ENCODE peak calls at places on chromosomes 6 and 20, in ten cellular contexts. One of them, this sample, is unnamed.

GRCh38 chr20:49557449-49557848 is 10.5 kb downstream of the PTGIS start:
- DNase-seq in suprapubic skin: no peak
- DNase-seq in astrocyte of the spinal cord: no peak
- DNase-seq in cardiac fibroblast: no peak
- DNase-seq in body of pancreas: no peak
- DNase-seq in SK-N-SH: no peak
- DNase-seq in neural progenitor cell: no peak
- DNase-seq in colonic mucosa: no peak
- DNase-seq in GM23338: no peak
- DNase-seq in breast epithelium: no peak
- DNase-seq in this sample: no peak

GRCh38 chr6:73516712-73517489 is 3.9 kb downstream of the EEF1A1 start:
- DNase-seq in suprapubic skin: no peak
- DNase-seq in astrocyte of the spinal cord: peak; percentile 16
- DNase-seq in cardiac fibroblast: peak; percentile 39
- DNase-seq in body of pancreas: no peak
- DNase-seq in SK-N-SH: no peak
- DNase-seq in neural progenitor cell: no peak
- DNase-seq in colonic mucosa: no peak
- DNase-seq in GM23338: no peak
- DNase-seq in breast epithelium: no peak
- DNase-seq in this sample: no peak

GRCh38 chr6:110609101-110609500 is 132.7 kb upstream of the SLC22A16 start:
- DNase-seq in suprapubic skin: no peak
- DNase-seq in astrocyte of the spinal cord: no peak
- DNase-seq in cardiac fibroblast: no peak
- DNase-seq in body of pancreas: no peak
- DNase-seq in SK-N-SH: no peak
- DNase-seq in neural progenitor cell: no peak
- DNase-seq in colonic mucosa: no peak
- DNase-seq in GM23338: no peak
- DNase-seq in breast epithelium: no peak
- DNase-seq in this sample: no peak

GRCh38 chr6:33607126-33607783 is 13.9 kb upstream of the ITPR3 start:
- DNase-seq in suprapubic skin: peak; percentile 59
- DNase-seq in astrocyte of the spinal cord: no peak
- DNase-seq in cardiac fibroblast: no peak
- DNase-seq in body of pancreas: no peak
- DNase-seq in SK-N-SH: peak; percentile 70
- DNase-seq in neural progenitor cell: peak; percentile 59
- DNase-seq in colonic mucosa: no peak
- DNase-seq in GM23338: no peak
- DNase-seq in breast epithelium: no peak
- DNase-seq in this sample: no peak

GRCh38 chr6:146876271-146877151 is 277.7 kb downstream of the ADGB start:
- DNase-seq in suprapubic skin: no peak
- DNase-seq in astrocyte of the spinal cord: no peak
- DNase-seq in cardiac fibroblast: no peak
- DNase-seq in body of pancreas: no peak
- DNase-seq in SK-N-SH: no peak
- DNase-seq in neural progenitor cell: no peak
- DNase-seq in colonic mucosa: no peak
- DNase-seq in GM23338: no peak
- DNase-seq in breast epithelium: no peak
- DNase-seq in this sample: no peak

GRCh38 chr6:54846857-54847721 is 518 bp downstream of the FAM83B start:
- DNase-seq in suprapubic skin: no peak
- DNase-seq in astrocyte of the spinal cord: no peak
- DNase-seq in cardiac fibroblast: no peak
- DNase-seq in body of pancreas: peak; percentile 49
- DNase-seq in SK-N-SH: no peak
- DNase-seq in neural progenitor cell: peak; percentile 59
- DNase-seq in colonic mucosa: peak; percentile 60
- DNase-seq in GM23338: peak; percentile 63
- DNase-seq in breast epithelium: no peak
- DNase-seq in this sample: peak; percentile 22

GRCh38 chr6:144265390-144265789 is 19.7 kb upstream of the UTRN start:
- DNase-seq in suprapubic skin: no peak
- DNase-seq in astrocyte of the spinal cord: peak; percentile 76
- DNase-seq in cardiac fibroblast: peak; percentile 92
- DNase-seq in body of pancreas: peak; percentile 15
- DNase-seq in SK-N-SH: no peak
- DNase-seq in neural progenitor cell: peak; percentile 86
- DNase-seq in colonic mucosa: no peak
- DNase-seq in GM23338: peak; percentile 96
- DNase-seq in breast epithelium: no peak
- DNase-seq in this sample: no peak

GRCh38 chr6:70847685-70848084 is 109.2 kb downstream of the B3GAT2 start:
- DNase-seq in suprapubic skin: no peak
- DNase-seq in astrocyte of the spinal cord: no peak
- DNase-seq in cardiac fibroblast: no peak
- DNase-seq in body of pancreas: no peak
- DNase-seq in SK-N-SH: no peak
- DNase-seq in neural progenitor cell: no peak
- DNase-seq in colonic mucosa: no peak
- DNase-seq in GM23338: no peak
- DNase-seq in breast epithelium: no peak
- DNase-seq in this sample: no peak

GRCh38 chr6:1616556-1617463 is 7.1 kb downstream of the FOXC1 start:
- DNase-seq in suprapubic skin: no peak
- DNase-seq in astrocyte of the spinal cord: no peak
- DNase-seq in cardiac fibroblast: no peak
- DNase-seq in body of pancreas: no peak
- DNase-seq in SK-N-SH: no peak
- DNase-seq in neural progenitor cell: peak; percentile 26
- DNase-seq in colonic mucosa: no peak
- DNase-seq in GM23338: peak; percentile 35
- DNase-seq in breast epithelium: no peak
- DNase-seq in this sample: no peak

GRCh38 chr6:1614767-1615650 is 5.3 kb downstream of the FOXC1 start:
- DNase-seq in suprapubic skin: no peak
- DNase-seq in astrocyte of the spinal cord: no peak
- DNase-seq in cardiac fibroblast: no peak
- DNase-seq in body of pancreas: no peak
- DNase-seq in SK-N-SH: peak; percentile 72
- DNase-seq in neural progenitor cell: peak; percentile 84
- DNase-seq in colonic mucosa: no peak
- DNase-seq in GM23338: peak; percentile 71
- DNase-seq in breast epithelium: no peak
- DNase-seq in this sample: no peak

GRCh38 chr6:1617466-1618304 is 8.0 kb downstream of the FOXC1 start:
- DNase-seq in suprapubic skin: no peak
- DNase-seq in astrocyte of the spinal cord: no peak
- DNase-seq in cardiac fibroblast: no peak
- DNase-seq in body of pancreas: no peak
- DNase-seq in SK-N-SH: no peak
- DNase-seq in neural progenitor cell: peak; percentile 42
- DNase-seq in colonic mucosa: no peak
- DNase-seq in GM23338: peak; percentile 66
- DNase-seq in breast epithelium: no peak
- DNase-seq in this sample: no peak

GRCh38 chr6:1614448-1614766 is 4.7 kb downstream of the FOXC1 start:
- DNase-seq in suprapubic skin: no peak
- DNase-seq in astrocyte of the spinal cord: no peak
- DNase-seq in cardiac fibroblast: no peak
- DNase-seq in body of pancreas: no peak
- DNase-seq in SK-N-SH: no peak
- DNase-seq in neural progenitor cell: peak; percentile 55
- DNase-seq in colonic mucosa: no peak
- DNase-seq in GM23338: peak; percentile 51
- DNase-seq in breast epithelium: no peak
- DNase-seq in this sample: no peak

DNA sequence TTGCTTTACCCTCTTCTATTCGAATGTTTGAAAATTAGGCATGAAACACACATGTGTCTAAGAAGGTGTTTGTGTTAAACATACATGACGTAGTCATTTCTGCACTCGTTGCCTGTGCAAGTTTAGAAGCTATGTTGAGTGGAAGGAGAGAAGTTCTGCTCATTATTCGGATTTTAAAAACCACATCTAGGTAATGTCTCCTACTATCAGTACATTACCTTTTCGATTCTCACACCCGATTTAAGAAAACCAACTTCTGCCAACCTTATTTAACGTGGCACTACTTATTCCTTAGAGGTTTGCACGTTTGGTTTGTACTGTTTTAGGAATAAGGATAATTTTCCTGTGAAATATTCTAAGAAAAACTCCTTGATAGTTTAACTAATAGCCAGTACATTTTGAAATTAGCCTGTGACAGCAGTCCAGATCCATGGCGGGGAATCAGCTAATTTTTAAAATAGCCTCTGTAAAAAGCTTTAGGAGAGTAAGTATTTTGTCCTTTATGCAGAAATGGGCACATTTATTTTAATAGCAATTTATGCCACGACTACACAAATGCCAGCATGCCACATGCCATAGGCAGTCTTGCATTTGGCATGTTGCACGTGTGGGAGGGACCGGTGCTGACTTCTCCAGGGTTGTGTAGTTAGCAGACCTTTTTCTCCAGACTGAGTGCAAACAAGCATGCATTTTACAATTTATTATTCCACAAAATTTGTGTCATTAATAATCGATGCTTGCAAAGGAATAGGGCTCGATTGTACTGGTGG is 6.1 kb downstream of the FOXC1 start:
- DNase-seq in suprapubic skin: no peak
- DNase-seq in astrocyte of the spinal cord: no peak
- DNase-seq in cardiac fibroblast: no peak
- DNase-seq in body of pancreas: no peak
- DNase-seq in SK-N-SH: no peak
- DNase-seq in neural progenitor cell: no peak
- DNase-seq in colonic mucosa: no peak
- DNase-seq in GM23338: no peak
- DNase-seq in breast epithelium: no peak
- DNase-seq in this sample: no peak
- H3K4me3 ChIP-seq in suprapubic skin: peak overlapping the region; percentile 71
- H3K4me3 ChIP-seq in astrocyte of the spinal cord: peak overlapping the region; percentile 62
- H3K4me3 ChIP-seq in cardiac fibroblast: no peak overlapping the region
- H3K4me3 ChIP-seq in body of pancreas: no peak overlapping the region
- H3K4me3 ChIP-seq in SK-N-SH: no peak overlapping the region
- H3K4me3 ChIP-seq in neural progenitor cell: peak overlapping the region; percentile 32
- H3K4me3 ChIP-seq in colonic mucosa: no peak overlapping the region
- H3K4me3 ChIP-seq in GM23338: peak overlapping the region; percentile 39
- H3K4me3 ChIP-seq in breast epithelium: no peak overlapping the region
- H3K4me3 ChIP-seq in this sample: no peak overlapping the region

GRCh38 chr20:8021541-8022269 is 2.1 kb upstream of the TMX4 start:
- DNase-seq in suprapubic skin: no peak
- DNase-seq in astrocyte of the spinal cord: no peak
- DNase-seq in cardiac fibroblast: peak; percentile 46
- DNase-seq in body of pancreas: no peak
- DNase-seq in SK-N-SH: no peak
- DNase-seq in neural progenitor cell: no peak
- DNase-seq in colonic mucosa: no peak
- DNase-seq in GM23338: no peak
- DNase-seq in breast epithelium: no peak
- DNase-seq in this sample: no peak

GRCh38 chr20:8019178-8019997 is at the start of gene TMX4:
- DNase-seq in suprapubic skin: peak; percentile 99
- DNase-seq in astrocyte of the spinal cord: peak; percentile 95
- DNase-seq in cardiac fibroblast: peak; percentile 97
- DNase-seq in body of pancreas: peak; percentile 99
- DNase-seq in SK-N-SH: peak; percentile 96
- DNase-seq in neural progenitor cell: peak; percentile 98
- DNase-seq in colonic mucosa: peak; percentile 99
- DNase-seq in GM23338: peak; percentile 96
- DNase-seq in breast epithelium: peak; percentile 96
- DNase-seq in this sample: peak; percentile 98

GRCh38 chr20:8019998-8020247 is 362 bp upstream of the TMX4 start:
- DNase-seq in suprapubic skin: no peak
- DNase-seq in astrocyte of the spinal cord: no peak
- DNase-seq in cardiac fibroblast: no peak
- DNase-seq in body of pancreas: no peak
- DNase-seq in SK-N-SH: no peak
- DNase-seq in neural progenitor cell: no peak
- DNase-seq in colonic mucosa: no peak
- DNase-seq in GM23338: no peak
- DNase-seq in breast epithelium: no peak
- DNase-seq in this sample: no peak

GRCh38 chr20:8020314-8021079 is 936 bp upstream of the TMX4 start:
- DNase-seq in suprapubic skin: no peak
- DNase-seq in astrocyte of the spinal cord: peak; percentile 20
- DNase-seq in cardiac fibroblast: no peak
- DNase-seq in body of pancreas: no peak
- DNase-seq in SK-N-SH: no peak
- DNase-seq in neural progenitor cell: no peak
- DNase-seq in colonic mucosa: no peak
- DNase-seq in GM23338: no peak
- DNase-seq in breast epithelium: no peak
- DNase-seq in this sample: no peak

GRCh38 chr20:8018928-8019177 is 708 bp downstream of the TMX4 start:
- DNase-seq in suprapubic skin: no peak
- DNase-seq in astrocyte of the spinal cord: peak; percentile 50
- DNase-seq in cardiac fibroblast: peak; percentile 57
- DNase-seq in body of pancreas: no peak
- DNase-seq in SK-N-SH: no peak
- DNase-seq in neural progenitor cell: no peak
- DNase-seq in colonic mucosa: no peak
- DNase-seq in GM23338: no peak
- DNase-seq in breast epithelium: no peak
- DNase-seq in this sample: no peak
- TF ChIP-seq CTCF in suprapubic skin: no peak
- TF ChIP-seq CTCF in astrocyte of the spinal cord: no peak
- TF ChIP-seq CTCF in cardiac fibroblast: peak; percentile 7
- TF ChIP-seq CTCF in body of pancreas: no peak
- TF ChIP-seq CTCF in SK-N-SH: no peak
- TF ChIP-seq CTCF in neural progenitor cell: no peak
- TF ChIP-seq CTCF in colonic mucosa: no peak
- TF ChIP-seq CTCF in GM23338: no peak
- TF ChIP-seq CTCF in breast epithelium: peak; percentile 16
- TF ChIP-seq CTCF in this sample: no peak

GRCh38 chr20:4724459-4725262 is 3.0 kb downstream of the PRND start:
- DNase-seq in suprapubic skin: peak; percentile 67
- DNase-seq in astrocyte of the spinal cord: no peak
- DNase-seq in cardiac fibroblast: no peak
- DNase-seq in body of pancreas: no peak
- DNase-seq in SK-N-SH: no peak
- DNase-seq in neural progenitor cell: no peak
- DNase-seq in colonic mucosa: no peak
- DNase-seq in GM23338: no peak
- DNase-seq in breast epithelium: no peak
- DNase-seq in this sample: no peak

GRCh38 chr20:4729265-4729664 is 7.6 kb downstream of the PRND start:
- DNase-seq in suprapubic skin: no peak
- DNase-seq in astrocyte of the spinal cord: no peak
- DNase-seq in cardiac fibroblast: no peak
- DNase-seq in body of pancreas: no peak
- DNase-seq in SK-N-SH: no peak
- DNase-seq in neural progenitor cell: no peak
- DNase-seq in colonic mucosa: no peak
- DNase-seq in GM23338: no peak
- DNase-seq in breast epithelium: no peak
- DNase-seq in this sample: no peak

GRCh38 chr20:4725263-4725550 is 3.5 kb downstream of the PRND start:
- DNase-seq in suprapubic skin: no peak
- DNase-seq in astrocyte of the spinal cord: no peak
- DNase-seq in cardiac fibroblast: no peak
- DNase-seq in body of pancreas: no peak
- DNase-seq in SK-N-SH: no peak
- DNase-seq in neural progenitor cell: no peak
- DNase-seq in colonic mucosa: no peak
- DNase-seq in GM23338: no peak
- DNase-seq in breast epithelium: no peak
- DNase-seq in this sample: no peak

GRCh38 chr20:4728121-4728520 is 6.4 kb downstream of the PRND start:
- DNase-seq in suprapubic skin: no peak
- DNase-seq in astrocyte of the spinal cord: no peak
- DNase-seq in cardiac fibroblast: peak; percentile 45
- DNase-seq in body of pancreas: no peak
- DNase-seq in SK-N-SH: no peak
- DNase-seq in neural progenitor cell: no peak
- DNase-seq in colonic mucosa: no peak
- DNase-seq in GM23338: no peak
- DNase-seq in breast epithelium: no peak
- DNase-seq in this sample: no peak

GRCh38 chr20:4726710-4727391 is 5.1 kb downstream of the PRND start:
- DNase-seq in suprapubic skin: no peak
- DNase-seq in astrocyte of the spinal cord: peak; percentile 42
- DNase-seq in cardiac fibroblast: peak; percentile 69
- DNase-seq in body of pancreas: no peak
- DNase-seq in SK-N-SH: no peak
- DNase-seq in neural progenitor cell: no peak
- DNase-seq in colonic mucosa: no peak
- DNase-seq in GM23338: no peak
- DNase-seq in breast epithelium: no peak
- DNase-seq in this sample: no peak
- H3K4me3 ChIP-seq in suprapubic skin: peak overlapping the region; percentile 24
- H3K4me3 ChIP-seq in astrocyte of the spinal cord: no peak overlapping the region
- H3K4me3 ChIP-seq in cardiac fibroblast: peak overlapping the region; percentile 22
- H3K4me3 ChIP-seq in body of pancreas: no peak overlapping the region
- H3K4me3 ChIP-seq in SK-N-SH: no peak overlapping the region
- H3K4me3 ChIP-seq in neural progenitor cell: no peak overlapping the region
- H3K4me3 ChIP-seq in colonic mucosa: no peak overlapping the region
- H3K4me3 ChIP-seq in GM23338: no peak overlapping the region
- H3K4me3 ChIP-seq in breast epithelium: peak overlapping the region; percentile 5
- H3K4me3 ChIP-seq in this sample: no peak overlapping the region

GRCh38 chr20:55057779-55058415 is 582.5 kb downstream of the DOK5 start:
- DNase-seq in suprapubic skin: no peak
- DNase-seq in astrocyte of the spinal cord: no peak
- DNase-seq in cardiac fibroblast: no peak
- DNase-seq in body of pancreas: no peak
- DNase-seq in SK-N-SH: no peak
- DNase-seq in neural progenitor cell: no peak
- DNase-seq in colonic mucosa: no peak
- DNase-seq in GM23338: no peak
- DNase-seq in breast epithelium: no peak
- DNase-seq in this sample: no peak
- TF ChIP-seq CTCF in suprapubic skin: no peak
- TF ChIP-seq CTCF in astrocyte of the spinal cord: peak; percentile 40
- TF ChIP-seq CTCF in cardiac fibroblast: no peak
- TF ChIP-seq CTCF in body of pancreas: no peak
- TF ChIP-seq CTCF in SK-N-SH: no peak
- TF ChIP-seq CTCF in neural progenitor cell: peak; percentile 53
- TF ChIP-seq CTCF in colonic mucosa: peak; percentile 37
- TF ChIP-seq CTCF in GM23338: no peak
- TF ChIP-seq CTCF in breast epithelium: no peak
- TF ChIP-seq CTCF in this sample: no peak